ENCODE peak calls at places on chromosomes 7 and 10, in seven cellular contexts. S is upper lobe of left lung, Y is right lobe of liver, U is GM20000, E is BJ, R is omental fat pad, F is MCF 10A. B is an unnamed sample.
A peak's percentile ranks its signal among the peaks of the same experiment; 100 is the strongest.

GRCh38 chr10:126391162-126391880 is 3.0 kb upstream of the ADAM12 start:
- DNase-seq in S (no peak), Y (no peak), E (no peak), F (no peak), R (no peak), U (no peak), B (no peak)

GRCh38 chr10:23556727-23557440 is 118.0 kb downstream of the OTUD1 start:
- DNase-seq in E (no peak), S (no peak), F (peak; percentile 39), U (no peak), R (no peak), Y (no peak), B (no peak)

GRCh38 chr7:31603076-31603475 is 83.9 kb upstream of the PPP1R17 start:
- DNase-seq in U (no peak), F (peak; percentile 24), S (no peak), Y (no peak), R (no peak), E (no peak), B (no peak)

GRCh38 chr10:35413985-35414861 is 77.9 kb downstream of the CCNY start:
- DNase-seq in E (no peak), Y (no peak), F (no peak), S (no peak), R (no peak), U (no peak), B (no peak)

GRCh38 chr10:133396035-133396624 is 2.2 kb downstream of the MTG1 start:
- DNase-seq in E (no peak), F (no peak), Y (no peak), U (no peak), R (no peak), S (no peak), B (peak; percentile 33)

GRCh38 chr7:15326044-15326644 is 235.7 kb downstream of the AGMO start:
- DNase-seq in Y (no peak), R (no peak), U (peak; percentile 3), S (no peak), F (peak; percentile 24), E (no peak), B (no peak)

GRCh38 chr10:70441877-70442205 is 360 bp upstream of the NODAL start:
- DNase-seq in F (no peak), U (no peak), R (no peak), S (no peak), Y (no peak), E (no peak), B (no peak)

GRCh38 chr7:147249956-147250355 is 1133.4 kb downstream of the CNTNAP2 start:
- DNase-seq in U (no peak), Y (no peak), F (no peak), R (no peak), E (no peak), S (no peak), B (no peak)

GRCh38 chr10:96339956-96340904 is 18.6 kb downstream of the OPALIN start:
- DNase-seq in E (peak; percentile 11), F (peak; percentile 75), R (no peak), U (peak; percentile 69), S (peak; percentile 44), Y (no peak), B (peak; percentile 64)

GRCh38 chr10:116524736-116525135 is 21.0 kb upstream of the PNLIP start:
- DNase-seq in Y (no peak), E (no peak), F (peak; percentile 9), S (no peak), R (no peak), U (no peak), B (no peak)

GRCh38 chr10:72248477-72249151 is 25.1 kb upstream of the DDIT4 start:
- DNase-seq in E (no peak), R (no peak), F (peak; percentile 96), Y (peak; percentile 81), S (peak; percentile 94), U (peak; percentile 77), B (no peak)

GRCh38 chr10:28678687-28679457 is 1.6 kb downstream of the BAMBI start:
- DNase-seq in E (no peak), U (no peak), Y (no peak), R (no peak), S (no peak), F (peak; percentile 35), B (no peak)

GRCh38 chr7:70694357-70694908 is 437.5 kb upstream of the GALNT17 start:
- DNase-seq in U (peak; percentile 73), E (no peak), F (no peak), S (no peak), R (no peak), Y (peak; percentile 68), B (no peak)

GRCh38 chr10:51915031-51915542 is 215.7 kb upstream of the CSTF2T start:
- DNase-seq in Y (no peak), U (no peak), R (no peak), S (no peak), E (no peak), F (no peak), B (no peak)

GRCh38 chr10:49082767-49083166 is 32.6 kb downstream of the VSTM4 start:
- DNase-seq in E (no peak), U (no peak), Y (no peak), S (no peak), F (no peak), R (no peak), B (no peak)

GRCh38 chr10:60253490-60253889 is 136.2 kb downstream of the ANK3 start:
- DNase-seq in Y (no peak), F (no peak), E (no peak), U (no peak), R (no peak), S (no peak), B (no peak)

GRCh38 chr7:45065031-45065995 is 23.5 kb downstream of the NACAD start:
- DNase-seq in R (no peak), S (no peak), U (no peak), E (no peak), F (peak; percentile 16), Y (no peak), B (no peak)

GRCh38 chr7:151342102-151342646 is 562 bp downstream of the NUB1 start:
- DNase-seq in Y (no peak), S (no peak), R (no peak), E (no peak), F (no peak), U (peak; percentile 77), B (no peak)

GRCh38 chr10:77430530-77430929 is 207.1 kb downstream of the KCNMA1 start:
- DNase-seq in F (no peak), Y (no peak), E (no peak), R (no peak), U (no peak), S (no peak), B (no peak)

GRCh38 chr10:77431980-77432379 is 205.6 kb downstream of the KCNMA1 start:
- DNase-seq in S (no peak), Y (no peak), R (no peak), F (no peak), E (no peak), U (no peak), B (no peak)

GRCh38 chr10:77431209-77431611 is 206.4 kb downstream of the KCNMA1 start:
- DNase-seq in U (no peak), F (no peak), S (no peak), R (no peak), E (no peak), Y (no peak), B (no peak)

GRCh38 chr10:77432398-77432797 is 205.2 kb downstream of the KCNMA1 start:
- DNase-seq in R (no peak), F (no peak), E (no peak), U (no peak), S (no peak), Y (no peak), B (no peak)

GRCh38 chr10:77428776-77429395 is 208.7 kb downstream of the KCNMA1 start:
- DNase-seq in E (no peak), R (no peak), U (no peak), F (peak; percentile 45), Y (peak; percentile 71), S (no peak), B (peak; percentile 62)
- TF ChIP-seq CTCF in E (peak; percentile 71), R (no peak), U (peak; percentile 3), F (peak; percentile 25), Y (peak; percentile 57), S (no peak), B (peak; percentile 70)

GRCh38 chr7:73830872-73831655 is at the start of gene CLDN4:
- DNase-seq in S (peak; percentile 90), E (no peak), R (no peak), U (no peak), Y (no peak), F (no peak), B (peak; percentile 55)

GRCh38 chr7:73830618-73830871 is 251 bp upstream of the CLDN4 start:
- DNase-seq in Y (no peak), S (no peak), F (no peak), R (no peak), E (no peak), U (no peak), B (peak; percentile 71)

GRCh38 chr7:73828972-73829371 is 1.8 kb upstream of the CLDN4 start:
- DNase-seq in E (no peak), Y (no peak), F (no peak), S (no peak), R (no peak), U (no peak), B (no peak)

GRCh38 chr7:73829505-73829904 is 1.3 kb upstream of the CLDN4 start:
- DNase-seq in U (no peak), E (no peak), R (no peak), S (peak; percentile 65), F (no peak), Y (no peak), B (no peak)

GRCh38 chr7:73829921-73830617 is 727 bp upstream of the CLDN4 start:
- DNase-seq in S (no peak), R (no peak), E (no peak), F (no peak), U (no peak), Y (no peak), B (no peak)
- TF ChIP-seq CTCF in S (no peak), R (no peak), E (no peak), F (no peak), U (no peak), Y (no peak), B (no peak)

DNA sequence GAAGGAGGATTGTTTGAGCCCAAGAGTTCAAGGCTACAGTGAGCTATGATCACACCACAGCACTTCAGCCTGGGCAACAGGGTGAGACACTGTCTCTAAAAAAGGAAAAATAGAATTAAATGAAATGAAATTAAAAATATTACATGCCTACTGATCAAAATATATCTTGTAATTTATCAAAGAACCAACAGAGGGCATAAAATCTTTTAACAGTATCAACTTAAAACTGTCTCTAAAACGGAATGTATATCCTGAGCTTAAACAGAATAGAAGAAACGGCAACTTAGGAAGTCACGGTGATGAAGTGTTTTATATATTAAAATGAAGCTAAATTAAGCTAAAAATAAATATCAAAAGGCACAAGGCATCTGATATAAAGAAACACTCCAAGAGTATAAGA is 78.8 kb downstream of the MTPAP start:
- DNase-seq in F (no peak), U (no peak), E (no peak), R (no peak), S (no peak), Y (no peak), B (no peak)
- TF ChIP-seq CTCF in F (no peak), U (no peak), E (no peak), R (no peak), S (no peak), Y (no peak), B (peak; percentile 23)

DNA sequence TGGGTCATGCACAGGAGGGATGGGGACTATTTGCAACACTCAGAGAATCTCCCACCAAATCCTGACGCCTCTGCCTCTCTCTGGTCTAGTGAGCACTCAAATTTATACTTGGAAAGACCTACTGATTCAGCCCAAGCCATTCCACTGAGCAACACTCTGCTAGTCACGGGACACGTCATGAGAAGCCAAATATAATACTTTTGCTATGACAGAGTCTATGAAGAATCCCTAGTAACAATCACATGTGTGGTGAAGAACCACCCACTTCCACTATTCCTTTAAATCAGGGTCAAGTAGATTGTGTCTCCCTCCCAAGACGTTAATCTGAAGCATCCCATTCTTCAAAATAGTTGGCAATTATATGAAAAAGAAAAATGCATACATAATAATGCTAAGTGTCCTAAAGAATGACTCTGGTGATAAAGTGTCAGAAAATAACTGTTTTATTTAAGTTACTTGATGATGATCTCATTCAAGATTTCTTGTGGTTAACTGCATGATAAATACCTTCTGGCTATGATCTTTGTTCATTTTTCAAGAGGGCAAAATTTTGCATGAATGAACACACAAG is 28.5 kb downstream of the CHCHD3 start:
- DNase-seq in F (peak; percentile 72), R (no peak), S (no peak), E (peak; percentile 92), Y (no peak), U (peak; percentile 26), B (no peak)
- TF ChIP-seq CTCF in F (no peak), R (no peak), S (no peak), E (no peak), Y (no peak), U (no peak), B (no peak)